ENCODE peak calls at places on chromosomes 6 and 20, in nine cellular contexts. Z, H, C, A, Q, O, I, D and W are unnamed samples.

GRCh38 chr20:1815502-1816085 is 79.6 kb upstream of the SIRPA start:
- DNase-seq in Z (no peak), H (no peak), C (no peak), A (no peak), Q (no peak), O (no peak), I (no peak), D (no peak), W (no peak)

GRCh38 chr6:34852406-34853085 is 35.3 kb downstream of the TAF11 start:
- DNase-seq in Z (no peak), H (no peak), C (no peak), A (no peak), Q (no peak), O (no peak), I (no peak), D (no peak), W (no peak)

GRCh38 chr6:136344420-136344819 is 54.8 kb upstream of the BCLAF1 start:
- DNase-seq in Z (no peak), H (no peak), C (no peak), A (no peak), Q (peak; percentile 48), O (no peak), I (no peak), D (no peak), W (peak; percentile 26)

GRCh38 chr20:58238490-58238889 is 10.0 kb upstream of the ANKRD60 start:
- DNase-seq in Z (no peak), H (no peak), C (no peak), A (no peak), Q (no peak), O (no peak), I (no peak), D (no peak), W (no peak)

GRCh38 chr6:90355965-90356364 is 59.3 kb upstream of the BACH2 start:
- DNase-seq in Z (no peak), H (no peak), C (no peak), A (no peak), Q (no peak), O (peak; percentile 43), I (no peak), D (no peak), W (no peak)

GRCh38 chr6:7216941-7217621 is 95.9 kb downstream of the SSR1 start:
- DNase-seq in Z (no peak), H (no peak), C (no peak), A (no peak), Q (no peak), O (no peak), I (peak; percentile 34), D (no peak), W (peak; percentile 53)

GRCh38 chr6:142569676-142570075 is 267.9 kb downstream of the ADGRG6 start:
- DNase-seq in Z (no peak), H (no peak), C (no peak), A (no peak), Q (peak; percentile 5), O (no peak), I (no peak), D (no peak), W (no peak)

GRCh38 chr6:41626917-41627316 is 11.4 kb upstream of the MDFI start:
- DNase-seq in Z (no peak), H (no peak), C (no peak), A (no peak), Q (no peak), O (no peak), I (no peak), D (no peak), W (peak; percentile 69)

GRCh38 chr6:35687658-35688604 is 784 bp downstream of the FKBP5 start:
- DNase-seq in Z (peak; percentile 58), H (peak; percentile 74), C (peak; percentile 76), A (peak; percentile 67), Q (peak; percentile 47), O (peak; percentile 69), I (peak; percentile 45), D (peak; percentile 22), W (peak; percentile 57)

GRCh38 chr6:146047356-146047755 is 18.5 kb downstream of the GRM1 start:
- DNase-seq in Z (no peak), H (no peak), C (no peak), A (no peak), Q (no peak), O (no peak), I (no peak), D (no peak), W (no peak)

GRCh38 chr20:2210646-2211556 is 84.9 kb upstream of the TGM3 start:
- DNase-seq in Z (no peak), H (peak; percentile 51), C (no peak), A (peak; percentile 19), Q (peak; percentile 89), O (no peak), I (no peak), D (no peak), W (peak; percentile 58)

GRCh38 chr20:50826121-50826520 is 31.3 kb downstream of the BCAS4 start:
- DNase-seq in Z (no peak), H (no peak), C (no peak), A (no peak), Q (no peak), O (no peak), I (no peak), D (no peak), W (no peak)

GRCh38 chr6:132199343-132199742 is 201.9 kb downstream of the MOXD1 start:
- DNase-seq in Z (no peak), H (no peak), C (no peak), A (no peak), Q (peak; percentile 86), O (no peak), I (no peak), D (no peak), W (no peak)
- H3K4me3 ChIP-seq in Z (no peak overlapping the region), H (no peak overlapping the region), C (no peak overlapping the region), A (no peak overlapping the region), Q (no peak overlapping the region), O (no peak overlapping the region), I (no peak overlapping the region), D (no peak overlapping the region), W (no peak overlapping the region)

GRCh38 chr6:147204843-147205311 is 660 bp downstream of the STXBP5 start:
- DNase-seq in Z (no peak), H (no peak), C (no peak), A (no peak), Q (no peak), O (no peak), I (no peak), D (no peak), W (no peak)

GRCh38 chr6:147207851-147208754 is 3.9 kb downstream of the STXBP5 start:
- DNase-seq in Z (no peak), H (no peak), C (no peak), A (no peak), Q (no peak), O (no peak), I (no peak), D (no peak), W (no peak)

GRCh38 chr6:147205690-147206600 is 1.7 kb downstream of the STXBP5 start:
- DNase-seq in Z (no peak), H (peak; percentile 57), C (no peak), A (no peak), Q (peak; percentile 56), O (no peak), I (no peak), D (no peak), W (no peak)

GRCh38 chr6:147209762-147210449 is 5.7 kb downstream of the STXBP5 start:
- DNase-seq in Z (no peak), H (no peak), C (no peak), A (no peak), Q (no peak), O (no peak), I (no peak), D (no peak), W (no peak)

DNA sequence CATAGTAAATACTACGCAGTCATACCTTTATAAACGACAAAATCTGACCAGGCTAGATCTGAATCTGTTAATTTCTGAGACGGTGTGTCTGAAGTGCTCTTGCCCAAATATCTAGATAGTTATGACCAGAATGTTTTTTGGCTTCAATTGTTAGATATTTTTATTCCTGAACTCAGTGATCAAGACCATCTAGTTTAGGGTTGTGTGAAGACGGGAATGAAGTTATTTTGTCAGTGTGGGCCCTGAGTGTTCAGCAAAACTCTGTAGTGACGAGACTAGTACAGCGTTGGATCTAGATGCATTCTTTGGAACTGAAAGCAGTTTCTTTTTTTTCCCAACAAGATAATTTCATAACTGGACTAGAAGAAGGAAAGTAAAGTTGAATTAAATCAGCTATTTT is 3.1 kb downstream of the STXBP5 start:
- DNase-seq in Z (no peak), H (no peak), C (no peak), A (no peak), Q (peak; percentile 59), O (no peak), I (no peak), D (no peak), W (no peak)
- H3K4me3 ChIP-seq in Z (no peak overlapping the region), H (no peak overlapping the region), C (no peak overlapping the region), A (no peak overlapping the region), Q (peak overlapping the region; percentile 1), O (peak overlapping the region; percentile 14), I (no peak overlapping the region), D (no peak overlapping the region), W (no peak overlapping the region)

GRCh38 chr20:44714102-44714700 is 968 bp upstream of the CCN5 start:
- DNase-seq in Z (no peak), H (no peak), C (no peak), A (no peak), Q (no peak), O (peak; percentile 44), I (no peak), D (no peak), W (no peak)
- H3K4me3 ChIP-seq in Z (no peak overlapping the region), H (no peak overlapping the region), C (no peak overlapping the region), A (no peak overlapping the region), Q (no peak overlapping the region), O (no peak overlapping the region), I (no peak overlapping the region), D (no peak overlapping the region), W (no peak overlapping the region)

GRCh38 chr6:151068761-151069312 is 170.9 kb upstream of the AKAP12 start:
- DNase-seq in Z (no peak), H (no peak), C (no peak), A (no peak), Q (peak; percentile 77), O (no peak), I (no peak), D (no peak), W (no peak)

GRCh38 chr6:151069641-151070040 is 170.1 kb upstream of the AKAP12 start:
- DNase-seq in Z (no peak), H (no peak), C (no peak), A (no peak), Q (no peak), O (no peak), I (no peak), D (no peak), W (no peak)

GRCh38 chr6:151070666-151071065 is 169.1 kb upstream of the AKAP12 start:
- DNase-seq in Z (no peak), H (no peak), C (no peak), A (no peak), Q (peak; percentile 62), O (no peak), I (no peak), D (no peak), W (no peak)

GRCh38 chr6:151067684-151068596 is 171.8 kb upstream of the AKAP12 start:
- DNase-seq in Z (no peak), H (peak; percentile 40), C (no peak), A (no peak), Q (peak; percentile 99), O (peak; percentile 58), I (peak; percentile 72), D (peak; percentile 74), W (peak; percentile 25)

DNA sequence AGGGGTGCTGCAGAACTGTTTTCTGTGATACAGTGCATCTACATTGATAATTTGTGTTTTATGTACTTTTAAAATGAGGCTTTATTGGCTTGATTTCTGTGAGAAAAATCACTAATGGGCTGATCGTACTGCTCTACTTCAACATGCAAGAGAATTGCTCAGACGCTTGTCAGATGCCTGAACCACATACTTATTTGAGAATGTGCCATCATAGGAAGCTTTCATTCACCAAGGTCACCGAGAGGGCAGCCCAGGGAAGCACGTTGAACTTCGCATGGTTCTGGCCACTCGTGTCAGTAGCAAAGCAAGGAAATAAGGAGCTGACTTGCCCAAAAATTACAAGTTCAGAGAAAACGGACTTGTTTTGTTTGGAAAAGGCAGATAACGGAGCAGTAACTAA is 168.5 kb upstream of the AKAP12 start:
- DNase-seq in Z (no peak), H (no peak), C (no peak), A (no peak), Q (peak; percentile 96), O (no peak), I (no peak), D (no peak), W (no peak)
- H3K4me3 ChIP-seq in Z (no peak overlapping the region), H (no peak overlapping the region), C (no peak overlapping the region), A (no peak overlapping the region), Q (no peak overlapping the region), O (peak overlapping the region; percentile 2), I (no peak overlapping the region), D (peak overlapping the region; percentile 8), W (no peak overlapping the region)